ENCODE peak calls at places on chromosomes 2 and 18, in five cellular contexts. E is heart right ventricle, C is lower leg skin, K is activated B cell treated with CpG ODN at 0.5 μM for 24 hours, J is coronary artery. R is an unnamed sample.

GRCh38 chr18:50769463-50769862 is 50.4 kb downstream of the MRO start:
- DNase-seq in E (no peak), C (no peak), K (no peak), J (no peak), R (no peak)

GRCh38 chr2:35035883-35036282 is 1319.7 kb upstream of the CRIM1 start:
- DNase-seq in E (no peak), C (no peak), K (no peak), J (no peak), R (no peak)

GRCh38 chr2:44456946-44457345 is 95.2 kb downstream of the CAMKMT start:
- DNase-seq in E (no peak), C (no peak), K (no peak), J (no peak), R (no peak)

GRCh38 chr2:45871025-45871424 is 219.6 kb downstream of the PRKCE start:
- DNase-seq in E (no peak), C (no peak), K (no peak), J (peak; percentile 19), R (no peak)

GRCh38 chr2:109030870-109031480 is 42.0 kb upstream of the EDAR start:
- DNase-seq in E (no peak), C (no peak), K (no peak), J (no peak), R (no peak)

GRCh38 chr2:1698188-1698945 is 45.9 kb downstream of the PXDN start:
- DNase-seq in E (no peak), C (no peak), K (no peak), J (no peak), R (no peak)

GRCh38 chr2:101874069-101874468 is 117.7 kb upstream of the IL1R2 start:
- DNase-seq in E (no peak), C (no peak), K (no peak), J (no peak), R (no peak)

GRCh38 chr2:189560273-189560586 is 20.4 kb downstream of the SLC40A1 start:
- DNase-seq in E (no peak), C (no peak), K (no peak), J (no peak), R (no peak)

GRCh38 chr18:58570360-58571064 is 58.4 kb downstream of the ALPK2 start:
- DNase-seq in E (no peak), C (no peak), K (no peak), J (no peak), R (no peak)

GRCh38 chr2:174344716-174345472 is 10.1 kb downstream of the SP9 start:
- DNase-seq in E (no peak), C (no peak), K (no peak), J (no peak), R (no peak)

GRCh38 chr18:12307251-12307736 is 747 bp upstream of the TUBB6 start:
- DNase-seq in E (peak; percentile 66), C (peak; percentile 57), K (peak; percentile 39), J (no peak), R (no peak)

GRCh38 chr2:128604045-128604444 is 285.4 kb upstream of the HS6ST1 start:
- DNase-seq in E (no peak), C (no peak), K (no peak), J (peak; percentile 36), R (peak; percentile 76)

GRCh38 chr2:86062043-86062442 is 43.6 kb downstream of the POLR1A start:
- DNase-seq in E (no peak), C (no peak), K (no peak), J (no peak), R (no peak)

GRCh38 chr2:37246205-37246604 is 14.7 kb downstream of the NDUFAF7 start:
- DNase-seq in E (no peak), C (no peak), K (no peak), J (no peak), R (no peak)

GRCh38 chr2:29562319-29562718 is 359.1 kb downstream of the ALK start:
- DNase-seq in E (no peak), C (no peak), K (no peak), J (no peak), R (no peak)

GRCh38 chr2:12169721-12170120 is 423.3 kb downstream of the LPIN1 start:
- DNase-seq in E (peak; percentile 18), C (peak; percentile 61), K (no peak), J (no peak), R (no peak)

GRCh38 chr2:199606193-199606780 is 148.5 kb upstream of the SATB2 start:
- DNase-seq in E (no peak), C (no peak), K (no peak), J (no peak), R (no peak)
- TF ChIP-seq CTCF in E (no peak), C (no peak), K (no peak), J (no peak), R (peak; percentile 45)

DNA sequence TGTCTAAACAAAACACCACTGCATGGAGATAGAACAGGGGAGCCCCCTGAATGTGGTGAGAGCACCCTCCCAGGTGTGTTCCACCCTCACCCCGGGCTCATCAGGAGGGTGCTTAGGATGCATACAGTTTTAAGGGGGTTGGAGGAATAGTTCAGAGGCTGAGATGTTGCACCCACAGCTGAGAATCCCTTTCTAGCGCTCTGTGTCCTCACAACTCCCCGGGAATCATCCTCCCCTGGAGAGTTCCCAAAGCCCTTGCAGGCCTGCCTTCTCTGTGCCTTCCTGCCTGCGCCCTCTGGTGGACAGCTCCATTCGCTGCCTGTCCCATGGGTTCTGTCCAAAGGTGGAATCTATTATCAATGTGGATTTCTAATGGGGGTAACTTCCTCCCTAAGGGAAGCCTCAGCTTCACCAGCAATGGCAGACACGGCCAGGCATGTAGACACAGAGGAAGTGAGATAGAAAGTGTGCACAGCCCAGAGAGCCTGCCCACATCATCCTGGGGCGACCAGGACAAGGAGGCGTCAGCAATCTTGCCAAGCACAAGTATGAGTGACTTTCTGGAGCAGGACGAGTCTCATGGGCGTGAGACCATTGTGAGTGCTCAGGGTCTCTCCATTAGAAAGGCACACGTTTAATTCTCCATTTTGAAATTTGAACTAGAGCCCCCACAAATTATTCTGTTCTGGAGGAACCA is 1.2 kb upstream of the UGT1A5 start:
- DNase-seq in E (peak; percentile 72), C (peak; percentile 73), K (peak; percentile 55), J (no peak), R (no peak)
- TF ChIP-seq CTCF in E (peak; percentile 81), C (no peak), K (peak; percentile 75), J (peak; percentile 58), R (peak; percentile 93)

DNA sequence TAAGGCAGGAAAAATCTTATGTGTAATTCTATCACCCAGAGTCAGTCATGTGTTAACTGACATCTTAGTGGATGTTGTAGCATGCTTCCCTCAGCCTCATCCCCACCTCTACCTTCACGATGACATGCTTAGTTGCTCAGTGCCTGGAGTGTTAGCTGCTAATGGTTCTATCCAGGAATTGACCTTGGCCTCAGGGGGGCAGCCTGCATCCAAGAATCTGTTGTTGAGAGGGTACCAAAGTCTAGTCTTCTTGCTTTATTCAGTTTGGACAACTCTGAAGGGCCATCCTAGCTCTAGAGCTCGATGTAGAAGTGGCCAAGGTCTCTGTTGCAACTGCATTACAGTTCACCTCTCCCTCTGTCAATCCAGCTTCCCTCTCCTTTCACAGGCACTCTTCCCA is 61.2 kb downstream of the ACYP2 start:
- DNase-seq in E (peak; percentile 37), C (peak; percentile 16), K (no peak), J (no peak), R (no peak)
- TF ChIP-seq CTCF in E (peak; percentile 64), C (no peak), K (no peak), J (no peak), R (peak; percentile 79)

DNA sequence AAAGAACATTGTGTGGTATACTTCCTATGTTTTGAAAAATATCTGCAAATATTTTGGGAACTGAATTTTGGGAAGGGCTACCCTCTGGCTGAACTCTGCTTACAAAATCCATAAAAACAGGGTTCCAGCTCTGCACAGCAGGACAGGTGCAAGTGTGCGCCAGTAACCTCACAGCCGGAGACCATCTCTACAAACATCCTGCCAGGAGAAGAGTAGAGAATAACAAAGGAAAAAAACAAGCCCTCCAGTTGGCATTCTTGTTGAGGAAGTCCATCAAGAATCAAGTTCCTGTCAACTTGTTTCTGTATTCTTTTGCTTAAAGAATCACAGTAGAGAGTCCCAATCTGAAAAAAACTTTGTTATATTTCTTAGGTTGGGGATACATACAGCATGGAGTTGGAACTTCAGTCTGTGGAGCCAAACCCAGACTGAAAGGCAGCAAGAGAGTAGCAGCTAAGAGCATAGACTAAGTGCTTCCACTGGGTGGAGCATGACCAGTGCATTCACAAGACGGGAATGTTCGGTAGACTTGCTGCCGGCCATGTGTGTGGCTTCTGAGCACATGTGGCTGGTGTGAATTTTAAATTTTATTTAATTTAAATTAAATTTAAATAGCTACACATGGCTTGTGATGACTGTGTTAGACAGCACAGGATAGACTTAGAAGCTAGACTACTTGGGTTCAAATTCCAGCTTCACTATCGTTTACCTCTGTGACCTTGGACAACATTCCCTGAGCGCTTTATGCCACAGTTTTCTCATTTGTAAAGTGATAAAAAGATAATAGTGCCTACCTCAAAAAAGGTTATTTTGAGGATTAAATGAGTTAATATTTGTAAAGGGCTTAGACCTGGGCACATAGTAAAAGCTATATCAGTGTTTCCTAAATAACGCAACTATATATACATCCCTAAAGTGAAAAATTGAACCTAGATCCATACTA is 41.9 kb downstream of the SPTBN1 start:
- DNase-seq in E (no peak), C (peak; percentile 27), K (no peak), J (no peak), R (no peak)
- TF ChIP-seq CTCF in E (peak; percentile 61), C (no peak), K (no peak), J (no peak), R (peak; percentile 56)

GRCh38 chr2:158894572-158894971 is 73.9 kb upstream of the TANC1 start:
- DNase-seq in E (no peak), C (no peak), K (no peak), J (no peak), R (no peak)
- TF ChIP-seq CTCF in E (no peak), C (no peak), K (no peak), J (no peak), R (peak; percentile 23)

DNA sequence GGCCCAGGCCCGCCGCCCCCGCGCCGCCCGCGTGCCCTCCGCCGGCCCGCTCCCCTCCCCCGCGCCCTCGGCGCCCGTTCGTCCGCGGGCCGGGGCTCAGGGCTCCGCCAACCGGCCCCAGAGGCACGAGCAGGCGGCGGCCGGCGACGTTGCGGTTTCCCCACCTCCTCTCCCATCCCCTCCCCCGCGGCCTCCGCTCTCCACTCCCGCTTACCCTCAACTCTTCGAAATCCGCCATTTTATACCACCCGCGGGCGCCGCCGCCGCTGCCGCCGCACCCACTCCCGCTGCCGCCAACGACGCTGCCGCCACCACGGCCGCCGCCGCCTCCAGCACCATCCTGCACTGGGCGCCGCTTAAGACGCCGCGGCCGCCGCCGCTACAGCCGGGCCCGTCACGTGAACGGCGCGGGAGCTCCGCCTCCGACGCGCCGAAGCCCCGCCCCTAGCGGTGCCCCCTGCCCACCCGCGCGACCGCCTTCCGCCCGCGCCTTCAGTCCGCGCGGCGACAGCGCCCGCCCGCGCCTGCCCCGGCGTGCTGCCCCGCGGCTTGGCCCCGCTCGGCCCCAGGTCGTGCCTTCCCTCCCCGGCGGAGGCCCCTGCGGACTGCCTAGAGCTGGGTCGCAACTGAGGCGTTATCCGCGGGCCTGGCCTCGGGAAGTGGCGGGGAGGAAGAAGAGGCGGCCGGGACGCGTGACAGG is at the start of the genes KATNAL2 and PIAS2:
- DNase-seq in E (peak; percentile 85), C (peak; percentile 63), K (peak; percentile 85), J (peak; percentile 77), R (peak; percentile 86)
- TF ChIP-seq CTCF in E (peak; percentile 14), C (no peak), K (no peak), J (no peak), R (peak; percentile 7)

GRCh38 chr2:103991591-103991990 is 862.3 kb upstream of the POU3F3 start:
- DNase-seq in E (no peak), C (no peak), K (no peak), J (no peak), R (no peak)
- TF ChIP-seq CTCF in E (no peak), C (no peak), K (no peak), J (no peak), R (peak; percentile 67)